ENCODE peak calls at places on chromosomes 13 and 19, in five cellular contexts. I is BE2C; E is effector memory CD4-positive, alpha-beta T cell; A is activated naive CD4-positive, alpha-beta T cell; J is ELR. H is an unnamed sample.

GRCh38 chr19:46515879-46516350 is 20.2 kb upstream of the PNMA8B start:
- DNase-seq in I (no peak), E (no peak), A (no peak), J (peak), H (peak)

GRCh38 chr19:39327990-39328705 is 7.5 kb upstream of the LRFN1 start:
- DNase-seq in I (peak), E (peak), A (peak), J (peak), H (peak)

GRCh38 chr19:41330946-41331678 is 21.1 kb downstream of the CCDC97 start:
- DNase-seq in I (peak), E (no peak), A (no peak), J (no peak), H (no peak)

GRCh38 chr19:48568345-48568886 is 16.4 kb downstream of the SULT2B1 start:
- DNase-seq in I (peak), E (no peak), A (no peak), J (peak), H (peak)

GRCh38 chr13:95627590-95627989 is 16.9 kb downstream of the DZIP1 start:
- DNase-seq in I (no peak), E (no peak), A (no peak), J (peak), H (no peak)

GRCh38 chr13:31046711-31047279 is 114.3 kb downstream of the TEX26 start:
- DNase-seq in I (peak), E (no peak), A (no peak), J (peak), H (peak)

GRCh38 chr19:5624154-5624663 is 1.3 kb downstream of the SAFB start:
- DNase-seq in I (peak), E (no peak), A (no peak), J (peak), H (peak)

GRCh38 chr13:113405481-113406300 is 41.8 kb upstream of the GRTP1 start:
- DNase-seq in I (no peak), E (no peak), A (no peak), J (no peak), H (no peak)

GRCh38 chr19:9913237-9914000 is 22.9 kb downstream of the OLFM2 start:
- DNase-seq in I (no peak), E (no peak), A (no peak), J (peak), H (no peak)

GRCh38 chr13:113060557-113061270 is 44.9 kb upstream of the F7 start:
- DNase-seq in I (no peak), E (no peak), A (no peak), J (no peak), H (no peak)

GRCh38 chr13:110008816-110009215 is 222.4 kb upstream of the IRS2 start:
- DNase-seq in I (no peak), E (no peak), A (no peak), J (no peak), H (no peak)

GRCh38 chr19:43610493-43610892 is 1.4 kb upstream of the SRRM5 start:
- DNase-seq in I (no peak), E (no peak), A (no peak), J (peak), H (no peak)

GRCh38 chr13:111344471-111345191 is 24.2 kb downstream of the TEX29 start:
- DNase-seq in I (no peak), E (no peak), A (no peak), J (peak), H (peak)

GRCh38 chr19:1490020-1490310 is 185 bp downstream of the PCSK4 start:
- DNase-seq in I (no peak), E (no peak), A (no peak), J (no peak), H (no peak)

GRCh38 chr19:43395561-43395960 is 19.1 kb upstream of the TEX101 start:
- DNase-seq in I (no peak), E (no peak), A (no peak), J (no peak), H (no peak)

GRCh38 chr19:41936416-41936850 is 8.2 kb upstream of the ERFL start:
- DNase-seq in I (no peak), E (no peak), A (no peak), J (peak), H (peak)

GRCh38 chr13:36715841-36716240 is 42.0 kb downstream of the SERTM1 start:
- DNase-seq in I (no peak), E (no peak), A (no peak), J (no peak), H (no peak)

GRCh38 chr13:26623125-26623524 is 65.6 kb downstream of the WASF3 start:
- DNase-seq in I (no peak), E (no peak), A (no peak), J (no peak), H (peak)

GRCh38 chr13:110826861-110827672 is 87.8 kb downstream of the ANKRD10 start:
- DNase-seq in I (no peak), E (no peak), A (no peak), J (no peak), H (no peak)

GRCh38 chr13:111460548-111461444 is 140.4 kb downstream of the TEX29 start:
- DNase-seq in I (no peak), E (no peak), A (no peak), J (peak), H (peak)

GRCh38 chr13:27311518-27312208 is 41.0 kb downstream of the RASL11A start:
- DNase-seq in I (no peak), E (no peak), A (no peak), J (no peak), H (no peak)

GRCh38 chr19:4984448-4984990 is 15.6 kb downstream of the KDM4B start:
- DNase-seq in I (peak), E (no peak), A (no peak), J (no peak), H (no peak)

GRCh38 chr13:63208811-63209210 is 1793.2 kb upstream of the PCDH20 start:
- DNase-seq in I (no peak), E (no peak), A (no peak), J (peak), H (peak)

GRCh38 chr19:12913011-12913561 is 6.0 kb downstream of the SYCE2 start:
- DNase-seq in I (peak), E (no peak), A (no peak), J (peak), H (peak)

GRCh38 chr19:33860691-33861090 is 64.0 kb downstream of the KCTD15 start:
- DNase-seq in I (no peak), E (no peak), A (no peak), J (no peak), H (no peak)

GRCh38 chr13:35961461-35962220 is 169.5 kb downstream of the DCLK1 start:
- DNase-seq in I (no peak), E (no peak), A (no peak), J (peak), H (peak)

H was measured in cardiac fibroblast.